ENCODE peak calls at places on chromosomes 13 and 19, in nine cellular contexts. Z is BE2C, V is stomach, Y is fibroblast of pulmonary artery, P is GM23338, A is cardiac fibroblast, I is fibroblast of mammary gland, S is OCI-LY7, Q is fibroblast of lung. O is an unnamed sample.

GRCh38 chr13:110403315-110403714 is 96.2 kb downstream of the COL4A2 start:
- DNase-seq in Z (no peak), V (no peak), Y (peak; percentile 68), P (no peak), A (peak; percentile 58), I (no peak), S (no peak), Q (no peak), O (no peak)

GRCh38 chr13:110410906-110411305 is 103.8 kb downstream of the COL4A2 start:
- DNase-seq in Z (no peak), V (no peak), Y (no peak), P (no peak), A (no peak), I (no peak), S (no peak), Q (no peak), O (no peak)

GRCh38 chr13:50348402-50348801 is 333.2 kb downstream of the KCNRG start:
- DNase-seq in Z (no peak), V (no peak), Y (no peak), P (no peak), A (no peak), I (no peak), S (no peak), Q (no peak), O (no peak)

GRCh38 chr19:50959731-50960500 is 7.1 kb upstream of the KLK5 start:
- DNase-seq in Z (no peak), V (no peak), Y (no peak), P (no peak), A (no peak), I (peak; percentile 13), S (no peak), Q (no peak), O (no peak)

GRCh38 chr19:6925801-6926751 is 38.7 kb downstream of the ADGRE1 start:
- DNase-seq in Z (no peak), V (no peak), Y (no peak), P (peak; percentile 3), A (no peak), I (no peak), S (no peak), Q (no peak), O (peak; percentile 67)

GRCh38 chr13:77860621-77861020 is 58.0 kb downstream of the EDNRB start:
- DNase-seq in Z (no peak), V (no peak), Y (peak; percentile 90), P (no peak), A (peak; percentile 86), I (peak; percentile 92), S (no peak), Q (peak; percentile 90), O (peak; percentile 16)

GRCh38 chr13:49789961-49790360 is 2.5 kb downstream of the KPNA3 start:
- DNase-seq in Z (no peak), V (no peak), Y (no peak), P (no peak), A (no peak), I (no peak), S (no peak), Q (no peak), O (no peak)

GRCh38 chr13:44174769-44175425 is 198.7 kb upstream of the SERP2 start:
- DNase-seq in Z (no peak), V (peak; percentile 34), Y (peak; percentile 78), P (no peak), A (peak; percentile 84), I (peak; percentile 68), S (no peak), Q (peak; percentile 46), O (peak; percentile 21)

GRCh38 chr13:21060827-21061076 is 634 bp downstream of the LATS2 start:
- DNase-seq in Z (no peak), V (peak; percentile 29), Y (no peak), P (peak; percentile 59), A (no peak), I (no peak), S (no peak), Q (no peak), O (no peak)

GRCh38 chr13:21060063-21060826 is 1.1 kb downstream of the LATS2 start:
- DNase-seq in Z (no peak), V (peak; percentile 52), Y (peak; percentile 59), P (peak; percentile 67), A (peak; percentile 60), I (peak; percentile 48), S (no peak), Q (no peak), O (no peak)

GRCh38 chr13:21058361-21058760 is 3.0 kb downstream of the LATS2 start:
- DNase-seq in Z (no peak), V (no peak), Y (no peak), P (peak; percentile 52), A (peak; percentile 62), I (no peak), S (no peak), Q (peak; percentile 51), O (no peak)

GRCh38 chr13:21063031-21063430 is 1.6 kb upstream of the LATS2 start:
- DNase-seq in Z (no peak), V (no peak), Y (no peak), P (no peak), A (no peak), I (no peak), S (no peak), Q (no peak), O (no peak)

GRCh38 chr13:21061077-21061945 is at the start of gene LATS2:
- DNase-seq in Z (peak; percentile 32), V (peak; percentile 97), Y (peak; percentile 96), P (peak; percentile 99), A (peak; percentile 98), I (peak; percentile 90), S (peak; percentile 41), Q (peak; percentile 92), O (peak; percentile 91)
- TF ChIP-seq CTCF in Z (no peak), V (peak; percentile 6), Y (peak; percentile 7), P (no peak), A (no peak), I (no peak), S (no peak), Q (peak; percentile 11), O (no peak)

GRCh38 chr19:49853852-49854849 is 3.2 kb downstream of the PTOV1 start:
- DNase-seq in Z (no peak), V (no peak), Y (no peak), P (no peak), A (no peak), I (no peak), S (no peak), Q (no peak), O (no peak)
- H3K4me3 ChIP-seq in Z (no peak overlapping the region), V (no peak overlapping the region), Y (no peak overlapping the region), P (no peak overlapping the region), A (no peak overlapping the region), I (no peak overlapping the region), S (no peak overlapping the region), Q (no peak overlapping the region), O (no peak overlapping the region)

GRCh38 chr13:38868870-38869269 is 121.8 kb downstream of the STOML3 start:
- DNase-seq in Z (no peak), V (no peak), Y (no peak), P (no peak), A (no peak), I (no peak), S (no peak), Q (no peak), O (no peak)

GRCh38 chr13:38863536-38863935 is 127.1 kb downstream of the STOML3 start:
- DNase-seq in Z (no peak), V (no peak), Y (no peak), P (no peak), A (no peak), I (no peak), S (no peak), Q (no peak), O (peak; percentile 38)

GRCh38 chr13:38862443-38862842 is 128.2 kb downstream of the STOML3 start:
- DNase-seq in Z (no peak), V (no peak), Y (no peak), P (no peak), A (no peak), I (no peak), S (no peak), Q (no peak), O (peak; percentile 49)

GRCh38 chr13:38868399-38868798 is 122.2 kb downstream of the STOML3 start:
- DNase-seq in Z (no peak), V (no peak), Y (no peak), P (no peak), A (no peak), I (no peak), S (no peak), Q (no peak), O (no peak)

DNA sequence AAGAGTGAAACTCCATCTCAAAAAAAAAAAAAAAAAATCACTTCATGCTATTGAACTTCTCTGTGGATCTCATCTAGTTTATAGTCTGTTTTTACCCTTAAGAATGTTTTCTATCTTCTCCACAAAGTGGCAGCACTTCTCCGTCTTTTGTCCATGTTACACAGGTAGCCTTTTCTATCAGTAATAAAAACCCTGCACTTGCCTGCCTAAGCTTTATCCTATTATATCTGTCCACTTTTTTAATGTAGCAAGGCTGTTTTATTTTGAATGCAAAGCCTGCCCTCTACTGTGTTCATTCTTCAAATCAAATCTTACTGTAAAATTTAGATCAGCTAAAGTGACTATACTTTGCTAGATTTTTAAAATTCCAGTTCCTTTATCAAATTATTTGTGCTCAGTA is 124.0 kb downstream of the STOML3 start:
- DNase-seq in Z (no peak), V (no peak), Y (no peak), P (no peak), A (no peak), I (peak; percentile 11), S (peak; percentile 1), Q (no peak), O (no peak)
- TF ChIP-seq CTCF in Z (no peak), V (no peak), Y (no peak), P (no peak), A (no peak), I (no peak), S (peak; percentile 38), Q (no peak), O (no peak)

GRCh38 chr19:47419037-47419783 is at the start of gene MEIS3:
- DNase-seq in Z (no peak), V (no peak), Y (no peak), P (peak; percentile 43), A (no peak), I (no peak), S (no peak), Q (no peak), O (no peak)

GRCh38 chr19:47417107-47417745 is 2.1 kb downstream of the MEIS3 start:
- DNase-seq in Z (no peak), V (no peak), Y (no peak), P (no peak), A (no peak), I (no peak), S (no peak), Q (no peak), O (no peak)

GRCh38 chr19:47416667-47417033 is 2.7 kb downstream of the MEIS3 start:
- DNase-seq in Z (no peak), V (no peak), Y (no peak), P (no peak), A (no peak), I (no peak), S (no peak), Q (no peak), O (no peak)

GRCh38 chr19:47418595-47419036 is 711 bp downstream of the MEIS3 start:
- DNase-seq in Z (no peak), V (no peak), Y (no peak), P (peak; percentile 67), A (no peak), I (no peak), S (no peak), Q (no peak), O (no peak)

DNA sequence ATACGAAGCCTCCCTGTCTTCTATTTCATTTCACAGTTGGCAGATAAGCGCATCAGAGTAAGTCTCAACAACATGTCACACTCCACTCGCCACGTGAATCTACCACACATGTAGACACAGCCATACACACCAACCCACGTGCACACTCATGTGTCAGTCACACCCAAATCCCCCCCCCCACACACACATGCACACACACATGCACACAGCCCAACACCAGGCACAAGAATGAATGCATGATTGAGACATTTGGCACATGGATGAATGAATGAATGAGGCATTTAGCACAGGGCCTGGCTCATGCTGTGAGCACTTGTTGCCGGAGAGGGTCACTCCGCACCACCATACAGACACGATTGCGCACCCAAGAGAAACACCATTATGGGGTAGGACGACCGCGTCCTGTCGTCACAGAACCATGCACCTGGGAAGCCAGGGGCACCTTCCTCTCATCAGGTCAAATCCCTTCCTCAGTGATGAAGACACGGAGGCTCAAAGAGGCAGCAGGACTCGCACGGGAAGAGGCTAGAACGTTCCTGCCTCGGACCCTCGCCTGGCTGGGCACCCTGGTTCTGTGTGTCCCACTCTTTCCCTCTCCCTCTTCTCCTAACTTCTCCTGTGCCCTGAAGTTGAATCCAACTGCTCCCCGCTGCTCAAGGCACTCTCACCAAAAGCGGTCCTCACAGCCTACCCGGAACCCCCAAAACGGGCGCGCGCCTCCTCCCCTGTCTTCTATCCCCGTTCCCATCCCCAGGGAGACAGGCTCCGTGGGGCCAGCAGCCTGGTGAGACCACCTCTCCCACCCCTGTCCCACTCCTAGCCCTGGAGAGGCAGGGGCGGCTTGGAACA is 1.4 kb downstream of the MEIS3 start:
- DNase-seq in Z (no peak), V (no peak), Y (no peak), P (peak; percentile 38), A (no peak), I (no peak), S (no peak), Q (peak; percentile 19), O (no peak)
- H3K4me3 ChIP-seq in Z (peak overlapping the region; percentile 53), V (peak overlapping the region; percentile 47), Y (peak overlapping the region; percentile 45), P (peak overlapping the region; percentile 91), A (peak overlapping the region; percentile 75), I (peak overlapping the region; percentile 68), S (no peak overlapping the region), Q (peak overlapping the region; percentile 68), O (no peak overlapping the region)

O was measured in GM12865.